ENCODE peak calls at places on chromosomes 16 and 17, in nine cellular contexts. C is heart left ventricle, N is thyroid gland, G is prostate gland, J is IMR-90, P is HepG2, E is NB4, U is tibial nerve, X is endothelial cell of umbilical vein. H is an unnamed sample.

GRCh38 chr16:1890701-1891035 is 18.7 kb upstream of the MEIOB start:
- DNase-seq in E (no peak), J (no peak), U (no peak), N (peak; percentile 72), G (no peak), P (no peak), C (no peak), X (no peak), H (no peak)

GRCh38 chr16:55622930-55623561 is 32.7 kb upstream of the SLC6A2 start:
- DNase-seq in N (no peak), X (no peak), G (no peak), U (no peak), E (peak; percentile 11), C (no peak), P (peak; percentile 100), J (no peak), H (no peak)

GRCh38 chr16:5415123-5415522 is 317.5 kb upstream of the EEF2KMT start:
- DNase-seq in G (no peak), N (no peak), C (no peak), J (no peak), U (no peak), X (no peak), E (no peak), P (no peak), H (no peak)

GRCh38 chr17:18980682-18981384 is 23.7 kb downstream of the FAM83G start:
- DNase-seq in P (peak; percentile 60), N (no peak), C (no peak), E (no peak), X (no peak), J (peak; percentile 88), U (no peak), G (no peak), H (no peak)

GRCh38 chr16:53561101-53561888 is 58.3 kb upstream of the AKTIP start:
- DNase-seq in N (no peak), C (no peak), E (no peak), P (no peak), U (no peak), J (no peak), G (no peak), X (no peak), H (no peak)

GRCh38 chr16:87457724-87458423 is 35.0 kb downstream of the ZCCHC14 start:
- DNase-seq in N (peak; percentile 61), G (no peak), C (no peak), X (peak; percentile 80), J (peak; percentile 99), U (no peak), E (peak; percentile 51), P (no peak), H (no peak)

GRCh38 chr17:75749545-75750389 is 15.2 kb downstream of the GALK1 start:
- DNase-seq in J (peak; percentile 52), U (peak; percentile 96), G (peak; percentile 76), X (peak; percentile 65), C (peak; percentile 93), P (peak; percentile 67), E (peak; percentile 74), N (peak; percentile 85), H (peak; percentile 89)

GRCh38 chr17:73987395-73987794 is 216.1 kb upstream of the RPL38 start:
- DNase-seq in N (no peak), X (no peak), J (no peak), U (no peak), P (no peak), G (no peak), C (no peak), E (no peak), H (no peak)

GRCh38 chr17:21286066-21286770 is 1.7 kb downstream of the MAP2K3 start:
- DNase-seq in J (peak; percentile 99), P (peak; percentile 96), U (peak; percentile 87), X (peak; percentile 94), N (peak; percentile 96), C (peak; percentile 93), E (peak; percentile 96), G (peak; percentile 83), H (peak; percentile 91)

GRCh38 chr16:70523621-70524405 is at the start of gene SF3B3:
- DNase-seq in C (peak; percentile 77), G (peak; percentile 63), U (peak; percentile 73), E (peak; percentile 82), J (peak; percentile 24), P (peak; percentile 73), N (peak; percentile 67), X (peak; percentile 84), H (peak; percentile 69)

GRCh38 chr16:30380801-30381208 is 1.6 kb downstream of the SEPTIN1 start:
- DNase-seq in P (no peak), N (no peak), U (no peak), J (no peak), G (no peak), E (no peak), X (no peak), C (no peak), H (no peak)

GRCh38 chr16:30380072-30380471 is 2.3 kb downstream of the SEPTIN1 start:
- DNase-seq in G (no peak), E (no peak), U (no peak), J (no peak), N (no peak), X (no peak), C (no peak), P (no peak), H (no peak)

GRCh38 chr16:30379165-30379783 is 3.1 kb downstream of the SEPTIN1 start:
- DNase-seq in X (no peak), G (no peak), C (no peak), U (no peak), N (no peak), P (no peak), J (no peak), E (no peak), H (no peak)

GRCh38 chr16:30381351-30382041 is 865 bp downstream of the SEPTIN1 start:
- DNase-seq in G (no peak), J (no peak), E (peak; percentile 77), N (no peak), C (peak; percentile 31), P (no peak), U (no peak), X (no peak), H (no peak)

DNA sequence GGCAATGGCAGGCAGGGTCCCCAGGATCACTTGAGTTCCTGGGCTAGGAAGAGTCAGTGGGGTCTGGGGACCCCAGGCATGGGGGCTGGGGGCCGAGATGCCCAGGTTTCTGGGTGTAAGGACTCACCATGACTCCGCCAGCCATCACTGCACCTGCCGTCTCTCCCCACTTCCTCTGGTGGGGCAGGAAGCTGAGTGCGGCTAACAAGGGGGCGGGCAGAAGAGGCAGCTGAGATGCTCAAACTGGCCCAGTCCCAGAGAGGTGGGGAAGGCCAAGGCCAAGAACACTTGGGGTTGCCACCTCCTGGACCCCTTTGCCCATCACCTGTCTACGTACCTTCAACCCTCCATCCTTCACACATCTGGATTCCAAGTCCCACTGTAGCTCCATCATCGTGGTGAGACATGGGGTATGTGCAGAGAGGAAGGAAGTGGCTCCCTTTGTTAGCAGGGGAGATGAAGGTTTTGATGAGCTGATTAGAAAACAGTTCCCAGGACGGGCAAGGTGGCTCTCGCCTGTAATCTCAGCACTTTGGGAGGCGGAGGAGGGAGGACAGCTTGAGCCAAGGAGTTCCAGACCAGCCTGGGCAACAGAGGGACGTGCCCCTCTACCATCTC is at the start of gene SEPTIN1:
- DNase-seq in G (no peak), C (peak; percentile 23), J (no peak), U (no peak), E (no peak), X (no peak), N (no peak), P (no peak), H (no peak)
- TF ChIP-seq POLR2A in G (no peak), C (no peak), J (no peak), U (no peak), E (no peak), X (no peak), N (no peak), P (no peak), H (no peak)

GRCh38 chr17:33765871-33766270 is 472.8 kb upstream of the ASIC2 start:
- DNase-seq in N (no peak), E (no peak), C (no peak), G (no peak), U (no peak), P (no peak), J (no peak), X (no peak), H (no peak)
- TF ChIP-seq POLR2A in N (no peak), E (no peak), C (no peak), G (no peak), U (no peak), P (no peak), J (no peak), X (no peak), H (no peak)

DNA sequence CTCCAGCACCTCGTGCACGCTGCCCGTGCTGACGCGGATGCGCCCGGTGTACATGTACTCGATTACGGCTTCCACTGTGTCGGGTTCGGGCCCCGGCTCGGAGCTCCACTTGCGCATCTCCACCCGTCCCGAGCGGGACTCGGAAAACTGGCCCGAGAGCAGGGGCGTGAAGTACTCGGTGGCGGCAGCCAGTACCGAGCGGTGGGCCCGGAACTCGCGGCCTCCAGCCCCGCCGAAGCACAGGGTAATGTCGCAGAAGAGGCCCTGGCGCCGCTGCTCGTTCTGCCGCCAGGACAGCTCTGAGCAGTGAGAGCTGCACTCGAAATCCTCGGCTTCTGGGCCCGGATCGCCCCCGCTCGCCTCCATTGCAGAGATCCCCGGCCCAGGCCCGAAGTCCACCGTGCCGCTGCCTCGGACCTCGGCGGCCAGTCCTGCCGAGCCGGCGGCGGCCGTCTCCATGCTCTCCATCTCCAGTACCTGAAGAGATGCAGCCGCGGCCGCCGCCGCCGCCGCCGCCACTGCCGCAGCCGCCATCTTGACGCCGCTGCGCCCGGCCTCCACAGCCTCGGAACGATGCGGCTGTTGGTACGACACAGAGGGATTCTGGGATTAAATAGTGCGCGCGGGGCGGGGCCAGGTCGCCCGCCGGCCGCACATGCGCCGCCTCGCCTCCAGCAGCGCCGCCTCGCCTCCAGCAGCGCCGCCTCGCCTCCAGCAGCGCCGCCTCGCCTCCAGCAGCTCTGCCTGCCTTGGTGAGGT is at the start of gene KLHL11:
- DNase-seq in P (peak; percentile 85), C (peak; percentile 92), U (peak; percentile 77), E (peak; percentile 92), G (peak; percentile 89), N (peak; percentile 90), X (peak; percentile 94), J (peak; percentile 85), H (peak; percentile 92)
- TF ChIP-seq POLR2A in P (peak; percentile 82), C (peak; percentile 97), U (peak; percentile 68), E (peak; percentile 81), G (peak; percentile 87), N (peak; percentile 62), X (peak; percentile 95), J (peak; percentile 79), H (no peak)

DNA sequence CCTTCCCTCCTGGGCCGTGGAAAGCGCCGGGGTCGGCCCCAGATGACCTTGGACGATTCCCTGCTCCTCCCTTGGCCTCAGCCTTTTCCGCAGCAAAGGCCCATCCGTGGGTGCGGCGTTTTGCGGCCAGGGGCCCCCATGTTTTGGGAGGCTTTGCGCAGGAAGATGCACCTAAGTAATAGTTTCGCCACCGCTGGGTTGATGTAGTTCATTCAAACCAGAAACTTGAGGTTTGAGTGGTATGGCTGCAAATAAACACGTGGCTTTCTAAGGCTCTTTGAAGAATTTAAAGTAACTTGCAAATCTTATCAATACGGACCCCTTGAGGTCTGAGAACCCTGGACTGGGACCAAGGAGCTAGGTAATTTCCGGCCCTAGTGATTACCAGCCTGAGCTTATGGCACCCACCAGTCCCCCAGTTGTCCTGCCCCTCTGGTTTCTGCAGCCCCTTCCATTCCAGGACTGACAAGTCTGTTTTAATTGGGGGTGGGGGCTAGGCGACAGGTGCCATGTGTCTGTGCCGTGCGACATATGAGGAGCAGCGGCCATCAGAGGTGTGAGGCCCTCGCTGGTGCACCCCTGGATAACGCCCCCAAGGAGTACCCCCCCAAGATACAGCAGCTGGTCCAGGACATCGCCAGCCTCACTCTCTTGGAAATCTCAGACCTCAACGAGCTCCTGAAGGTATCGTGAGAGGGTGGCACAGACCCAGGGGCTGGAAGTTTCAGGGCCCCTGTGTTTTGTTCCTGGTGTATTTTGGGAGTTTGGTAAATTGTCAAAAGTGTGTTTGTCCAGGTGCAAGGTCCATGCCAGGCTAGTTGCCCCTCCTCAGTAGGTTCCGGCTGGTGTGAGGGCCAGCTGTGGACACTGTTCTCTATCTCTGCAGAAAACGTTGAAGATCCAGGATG is 834 bp downstream of the MRPL12 start:
- DNase-seq in J (no peak), U (no peak), G (no peak), P (no peak), N (no peak), X (no peak), E (peak; percentile 42), C (no peak), H (no peak)
- TF ChIP-seq POLR2A in J (no peak), U (no peak), G (no peak), P (no peak), N (no peak), X (no peak), E (no peak), C (no peak), H (no peak)